ENCODE peak calls at places on chromosomes 3 and 15, in ten cellular contexts. R is HFFc6, A is MM.1S, Z is HepG2, M is endothelial cell, Q is cardiac muscle cell, K is mammary epithelial cell, P is dorsolateral prefrontal cortex, X is IMR-90, C is glutamatergic neuron. G is an unnamed sample.

GRCh38 chr3:17508180-17508752 is 234.2 kb downstream of the TBC1D5 start:
- DNase-seq in C (no peak), K (no peak), R (no peak), Q (peak; percentile 13), P (no peak), A (no peak), M (no peak), Z (no peak), X (no peak), G (no peak)

GRCh38 chr3:194471863-194472262 is 14.9 kb downstream of the ATP13A3 start:
- DNase-seq in M (no peak), P (no peak), Z (no peak), C (no peak), X (no peak), Q (no peak), K (no peak), R (no peak), A (no peak), G (no peak)

GRCh38 chr3:73603771-73604171 is 21.0 kb downstream of the PDZRN3 start:
- DNase-seq in K (no peak), C (no peak), Z (no peak), P (no peak), A (no peak), M (no peak), X (peak; percentile 85), Q (no peak), R (peak; percentile 85), G (no peak)

GRCh38 chr3:126300761-126301481 is 56.3 kb downstream of the KLF15 start:
- DNase-seq in X (no peak), A (no peak), C (no peak), Q (no peak), M (no peak), P (no peak), Z (peak; percentile 76), K (no peak), R (no peak), G (peak; percentile 40)

GRCh38 chr15:57122080-57122845 is 203.8 kb downstream of the TCF12 start:
- DNase-seq in Z (no peak), K (no peak), R (peak; percentile 5), M (no peak), X (no peak), C (no peak), P (no peak), A (no peak), Q (no peak), G (no peak)

GRCh38 chr15:36737430-36737891 is 158.0 kb downstream of the CDIN1 start:
- DNase-seq in R (peak; percentile 80), C (no peak), M (no peak), Q (no peak), P (no peak), X (peak; percentile 83), Z (no peak), K (peak; percentile 47), A (no peak), G (no peak)

GRCh38 chr3:55471084-55471483 is 16.0 kb downstream of the WNT5A start:
- DNase-seq in M (no peak), A (no peak), Z (no peak), R (no peak), K (no peak), Q (no peak), C (no peak), P (no peak), X (no peak), G (no peak)

GRCh38 chr15:64525828-64526530 is 65.6 kb downstream of the ZNF609 start:
- DNase-seq in M (no peak), R (no peak), K (no peak), Z (no peak), C (no peak), X (peak; percentile 45), P (no peak), Q (no peak), A (no peak), G (no peak)

GRCh38 chr15:71761649-71762048 is 48.7 kb upstream of the NR2E3 start:
- DNase-seq in A (no peak), X (peak; percentile 92), P (no peak), Z (peak; percentile 60), M (no peak), K (peak; percentile 82), Q (no peak), C (no peak), R (peak; percentile 90), G (no peak)

GRCh38 chr3:120418866-120419490 is 31.8 kb downstream of the FSTL1 start:
- DNase-seq in A (peak; percentile 72), C (peak; percentile 42), R (no peak), M (peak; percentile 38), K (peak; percentile 54), P (peak; percentile 72), X (no peak), Z (peak; percentile 76), Q (peak; percentile 68), G (peak; percentile 42)

GRCh38 chr3:158804441-158804840 is 2.6 kb downstream of the MFSD1 start:
- DNase-seq in Z (no peak), P (no peak), M (no peak), C (no peak), Q (no peak), R (no peak), A (no peak), K (no peak), X (no peak), G (no peak)

GRCh38 chr3:158801200-158801599 is 654 bp upstream of the MFSD1 start:
- DNase-seq in K (peak; percentile 21), M (no peak), R (peak; percentile 6), P (no peak), X (no peak), C (no peak), A (no peak), Q (peak; percentile 27), Z (no peak), G (no peak)

GRCh38 chr3:158802399-158803023 is 657 bp downstream of the MFSD1 start:
- DNase-seq in Z (no peak), P (no peak), R (no peak), X (peak; percentile 23), Q (peak; percentile 19), M (no peak), K (no peak), A (peak; percentile 53), C (no peak), G (no peak)

GRCh38 chr3:158801696-158802398 is at the start of gene MFSD1:
- DNase-seq in P (peak; percentile 96), A (peak; percentile 95), Q (peak; percentile 94), K (peak; percentile 89), Z (peak; percentile 80), R (peak; percentile 91), C (peak; percentile 92), M (peak; percentile 81), X (peak; percentile 90), G (peak; percentile 94)
- TF ChIP-seq CTCF in P (no peak), A (no peak), Q (no peak), K (no peak), Z (no peak), R (no peak), C (no peak), M (no peak), X (no peak), G (no peak)

DNA sequence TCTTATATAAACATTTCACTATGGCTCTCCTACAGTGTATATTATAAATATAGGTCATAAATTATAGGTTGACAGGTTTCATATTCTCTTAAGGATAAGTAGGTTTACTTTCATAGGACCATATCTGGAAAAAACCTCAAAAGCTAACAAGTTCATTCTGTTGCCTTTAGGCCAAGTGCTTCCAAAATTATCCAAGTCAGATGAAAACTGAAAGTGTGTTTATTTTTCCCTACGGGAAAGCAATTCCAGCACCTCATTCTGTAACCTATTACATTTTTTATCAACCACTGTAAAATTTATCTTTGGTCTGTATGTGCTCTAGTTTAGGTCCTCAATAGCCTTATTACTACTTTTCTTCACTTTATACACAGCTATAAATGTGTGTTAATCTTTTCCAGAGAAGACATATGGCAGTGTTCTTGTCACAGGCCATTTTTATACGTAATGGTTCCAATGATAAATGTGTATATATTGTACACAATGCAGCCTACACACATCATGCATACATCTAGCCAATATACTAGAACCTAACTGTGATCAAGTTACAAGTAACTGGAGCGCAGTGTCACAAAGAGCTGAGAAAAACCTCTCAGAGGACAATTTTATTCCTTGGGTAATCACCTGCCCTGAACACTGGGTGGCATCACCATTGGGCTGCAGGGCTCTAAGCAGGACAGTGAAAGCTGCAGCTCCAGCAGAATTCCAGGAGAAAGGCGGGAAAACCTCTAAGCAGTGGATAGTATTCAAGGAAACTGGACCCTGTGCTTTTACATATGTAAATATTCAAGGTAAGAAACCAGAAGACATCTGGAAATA is 251.3 kb downstream of the CTNNB1 start:
- DNase-seq in X (no peak), C (no peak), K (no peak), A (no peak), R (peak; percentile 4), P (no peak), M (peak; percentile 4), Q (peak; percentile 7), Z (no peak), G (no peak)
- TF ChIP-seq CTCF in X (no peak), C (no peak), K (peak; percentile 13), A (no peak), R (peak; percentile 42), P (no peak), M (no peak), Q (no peak), Z (no peak), G (no peak)

DNA sequence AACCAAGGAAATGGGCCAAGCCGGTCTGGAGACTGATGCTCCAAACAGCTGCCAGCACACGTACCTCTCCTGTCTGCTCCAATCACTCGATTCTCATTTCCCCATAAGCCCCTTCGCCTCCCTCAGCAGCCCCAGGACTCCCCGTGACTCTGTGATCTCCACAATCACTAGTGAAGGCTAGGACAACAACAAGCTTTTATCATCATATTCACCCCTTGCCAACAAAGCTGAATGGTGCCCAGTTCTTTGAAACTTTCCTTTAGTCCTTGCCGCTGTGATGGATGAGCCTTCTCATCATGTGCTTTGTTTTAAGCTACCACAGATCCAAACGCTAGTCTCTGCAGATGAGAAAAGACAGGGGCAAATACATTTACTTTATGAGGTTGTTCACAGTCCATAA is 242.0 kb downstream of the SV2B start:
- DNase-seq in X (no peak), M (no peak), C (no peak), Q (no peak), P (no peak), Z (no peak), A (no peak), K (no peak), R (no peak), G (no peak)
- TF ChIP-seq CTCF in X (no peak), M (no peak), C (no peak), Q (no peak), P (no peak), Z (no peak), A (no peak), K (no peak), R (no peak), G (no peak)

DNA sequence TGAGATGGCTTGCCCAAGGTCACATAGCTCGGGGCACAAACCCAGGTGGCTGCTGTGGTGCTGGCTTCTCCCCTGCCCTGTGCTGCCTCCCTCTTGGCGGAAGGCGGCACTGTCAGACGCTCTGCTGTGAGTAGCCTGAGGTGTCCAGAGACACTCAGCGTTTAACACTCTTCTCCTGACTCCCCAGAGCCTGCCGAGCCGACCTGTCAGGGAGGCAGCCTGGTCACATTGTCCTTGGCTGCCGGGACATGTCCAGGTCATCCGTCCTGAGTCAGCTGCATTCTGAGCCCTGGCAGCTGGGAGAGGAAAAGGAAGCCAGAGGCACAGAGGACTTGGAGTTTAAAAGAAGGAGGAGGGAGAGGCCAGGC is 4.7 kb downstream of the LMAN1L start:
- DNase-seq in C (peak; percentile 41), P (no peak), X (peak; percentile 16), Z (peak; percentile 56), Q (peak; percentile 42), R (peak; percentile 66), A (no peak), M (peak; percentile 26), K (peak; percentile 77), G (peak; percentile 47)
- TF ChIP-seq CTCF in C (no peak), P (no peak), X (peak; percentile 27), Z (peak; percentile 82), Q (peak; percentile 11), R (peak; percentile 55), A (peak; percentile 12), M (no peak), K (peak; percentile 30), G (peak; percentile 51)

G was measured in heart right ventricle.